ENCODE peak calls at places on chromosomes 5 and 9, in five cellular contexts. X, C, M, E and S are unnamed samples. For H3K4me1, the result is how much of the 10 kb centered on the place peaks cover.

GRCh38 chr5:139481122-139481533 is 1.4 kb downstream of the STING1 start:
- DNase-seq in X (no peak), C (peak), M (peak), E (no peak), S (no peak)

GRCh38 chr9:129102791-129103594 is 7.6 kb downstream of the CRAT start:
- DNase-seq in X (peak), C (no peak), M (peak), E (peak), S (peak)

GRCh38 chr5:179617930-179618329 is 5.5 kb downstream of the HNRNPH1 start:
- DNase-seq in X (no peak), C (no peak), M (no peak), E (no peak), S (no peak)

GRCh38 chr5:158313739-158314464 is 455.0 kb upstream of the CLINT1 start:
- DNase-seq in X (no peak), C (no peak), M (no peak), E (no peak), S (no peak)

GRCh38 chr5:93385665-93386064 is 195.4 kb downstream of the NR2F1-AS1 start:
- DNase-seq in X (no peak), C (no peak), M (no peak), E (no peak), S (no peak)

GRCh38 chr9:20558609-20559016 is 63.7 kb downstream of the MLLT3 start:
- DNase-seq in X (no peak), C (no peak), M (no peak), E (no peak), S (no peak)

GRCh38 chr9:33852216-33852826 is 35.4 kb downstream of the UBE2R2 start:
- DNase-seq in X (peak), C (no peak), M (peak), E (peak), S (peak)

GRCh38 chr9:78396087-78396486 is 99.2 kb downstream of the PSAT1 start:
- DNase-seq in X (no peak), C (no peak), M (no peak), E (no peak), S (no peak)

GRCh38 chr5:162474239-162474638 is 406.7 kb downstream of the GABRG2 start:
- DNase-seq in X (no peak), C (no peak), M (no peak), E (no peak), S (no peak)

GRCh38 chr5:177085985-177086917 is at the start of gene FGFR4:
- DNase-seq in X (peak), C (peak), M (peak), E (peak), S (peak)

GRCh38 chr5:36763454-36763853 is 113.1 kb upstream of the NIPBL start:
- DNase-seq in X (no peak), C (no peak), M (peak), E (no peak), S (peak)

GRCh38 chr9:87647114-87647513 is 78.8 kb upstream of the CTSL start:
- DNase-seq in X (no peak), C (no peak), M (no peak), E (no peak), S (no peak)

GRCh38 chr9:107043886-107044285 is 180.9 kb downstream of the ZNF462 start:
- DNase-seq in X (no peak), C (no peak), M (no peak), E (no peak), S (no peak)

GRCh38 chr9:16069671-16070586 is 517.1 kb downstream of the CCDC171 start:
- DNase-seq in X (no peak), C (no peak), M (no peak), E (no peak), S (no peak)

GRCh38 chr9:125439434-125440272 is 178.0 kb downstream of the GAPVD1 start:
- DNase-seq in X (no peak), C (no peak), M (peak), E (peak), S (no peak)

GRCh38 chr9:132001550-132001949 is 78.1 kb downstream of the MED27 start:
- DNase-seq in X (no peak), C (no peak), M (no peak), E (no peak), S (no peak)

GRCh38 chr9:69885931-69886330 is 65.3 kb downstream of the CFAP95 start:
- DNase-seq in X (no peak), C (no peak), M (no peak), E (no peak), S (no peak)
- H3K4me1 ChIP-seq in X (under half), C (under half), M (under half), E (under half), S (under half)

GRCh38 chr9:109315889-109316640 is 4.8 kb downstream of the EPB41L4B start:
- DNase-seq in X (peak), C (peak), M (peak), E (peak), S (peak)

GRCh38 chr9:109317311-109317978 is 3.4 kb downstream of the EPB41L4B start:
- DNase-seq in X (no peak), C (no peak), M (no peak), E (no peak), S (peak)

GRCh38 chr9:109313351-109313750 is 7.5 kb downstream of the EPB41L4B start:
- DNase-seq in X (no peak), C (no peak), M (no peak), E (no peak), S (no peak)

GRCh38 chr9:109314011-109314531 is 6.8 kb downstream of the EPB41L4B start:
- DNase-seq in X (no peak), C (no peak), M (peak), E (peak), S (peak)

GRCh38 chr9:109315480-109315879 is 5.4 kb downstream of the EPB41L4B start:
- DNase-seq in X (no peak), C (no peak), M (no peak), E (no peak), S (no peak)
- H3K4me1 ChIP-seq in X (under half), C (under half), M (under half), E (half or more), S (half or more)

GRCh38 chr5:114418546-114419388 is 56.9 kb downstream of the KCNN2 start:
- DNase-seq in X (no peak), C (no peak), M (no peak), E (no peak), S (no peak)
- H3K4me1 ChIP-seq in X (under half), C (under half), M (under half), E (under half), S (under half)

DNA sequence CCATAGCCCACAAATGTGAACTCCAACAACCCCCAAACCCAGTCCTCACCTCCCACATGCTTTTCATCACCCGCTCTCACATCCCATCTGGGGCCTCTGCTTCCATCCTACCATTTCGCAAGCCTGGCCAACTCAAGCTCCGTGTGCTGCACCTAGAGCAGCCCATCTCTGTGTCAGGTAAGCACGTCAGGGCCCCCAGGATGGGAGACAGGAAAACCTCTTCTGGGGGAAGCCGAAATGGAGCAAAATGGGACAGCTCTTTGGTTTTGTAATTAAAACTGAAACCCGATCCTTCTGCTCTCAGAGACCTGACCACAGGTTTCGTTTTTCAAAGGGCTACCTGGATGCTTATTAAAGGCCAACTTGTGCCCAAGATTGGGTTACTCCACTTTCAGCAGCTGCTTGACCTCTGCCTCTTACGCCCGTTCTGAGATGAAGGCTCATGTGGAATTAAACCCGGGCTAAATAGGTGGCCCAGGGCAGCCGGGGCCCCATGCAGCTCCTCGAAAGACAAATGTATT is 287.7 kb downstream of the SLIT3 start:
- DNase-seq in X (no peak), C (no peak), M (no peak), E (no peak), S (no peak)
- H3K4me1 ChIP-seq in X (under half), C (under half), M (under half), E (under half), S (under half)

DNA sequence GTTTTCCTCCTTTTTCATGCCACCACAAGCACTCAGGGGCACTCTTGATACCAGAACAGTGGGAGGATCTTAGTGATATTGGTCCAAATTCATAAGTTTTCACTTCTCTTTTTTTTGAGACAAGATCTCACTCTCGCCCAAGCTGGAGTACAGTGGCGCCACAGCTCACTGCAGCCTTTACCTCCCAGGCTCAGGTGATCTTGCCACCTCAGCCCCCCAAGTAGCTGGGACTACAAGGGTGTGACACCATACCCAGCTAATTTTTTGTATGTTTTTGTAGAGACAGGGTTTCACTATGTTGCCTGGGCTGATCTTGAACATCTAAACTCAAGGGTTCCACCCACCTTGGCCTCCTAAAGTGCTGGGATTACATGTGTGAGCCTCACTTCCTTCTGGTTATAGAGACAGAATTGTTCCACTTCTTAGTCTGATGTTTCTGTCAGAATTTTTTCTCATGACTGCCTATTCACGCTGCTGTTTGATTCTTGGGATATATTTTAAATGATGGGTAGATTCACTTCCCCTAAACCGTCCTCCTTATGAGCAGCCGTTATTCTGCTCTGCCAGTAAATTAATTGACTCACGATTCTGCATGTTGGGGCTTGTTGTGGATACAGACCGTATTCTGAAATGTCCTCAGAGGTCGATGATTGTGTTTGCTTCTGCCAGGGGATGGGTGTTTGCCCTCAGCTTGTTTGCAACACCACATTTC is 30.8 kb downstream of the MTAP start:
- DNase-seq in X (no peak), C (no peak), M (no peak), E (no peak), S (no peak)
- H3K4me1 ChIP-seq in X (under half), C (under half), M (under half), E (under half), S (under half)

GRCh38 chr5:32029291-32029690 is 144.8 kb downstream of the GOLPH3 start:
- DNase-seq in X (no peak), C (no peak), M (no peak), E (no peak), S (no peak)
- H3K4me1 ChIP-seq in X (under half), C (under half), M (under half), E (under half), S (under half)